ENCODE peak calls at places on chromosome 3, in six cellular contexts. C is stimulated activated CD4-positive, alpha-beta T cell treated with anti-CD3 and anti-CD28 coated beads, Interleukin-1b, Interleukin-23, amount 100 ng/mL, for 24 hours; Y is renal cortical epithelial cell; N is brain microvascular endothelial cell; K is NAMALWA; P is NCI-H1105. U is an unnamed sample.
A peak's percentile ranks its signal among the peaks of the same experiment; 100 is the strongest.

GRCh38 chr3:32177702-32178198 is 60.7 kb upstream of the CMTM8 start:
- DNase-seq in C (peak; percentile 9), Y (peak; percentile 82), N (peak; percentile 95), K (peak; percentile 88), P (no peak), U (no peak)

GRCh38 chr3:43146599-43146998 is 40.7 kb upstream of the POMGNT2 start:
- DNase-seq in C (no peak), Y (no peak), N (no peak), K (no peak), P (no peak), U (no peak)

GRCh38 chr3:20060924-20061323 is 20.7 kb downstream of the KAT2B start:
- DNase-seq in C (no peak), Y (peak; percentile 86), N (no peak), K (no peak), P (no peak), U (no peak)

GRCh38 chr3:186360779-186361178 is 1.3 kb downstream of the DGKG start:
- DNase-seq in C (no peak), Y (no peak), N (no peak), K (no peak), P (peak; percentile 23), U (no peak)

GRCh38 chr3:164962610-164963009 is 115.7 kb downstream of the SI start:
- DNase-seq in C (no peak), Y (no peak), N (no peak), K (no peak), P (no peak), U (no peak)

GRCh38 chr3:124401841-124402240 is 328.4 kb upstream of the UMPS start:
- DNase-seq in C (no peak), Y (peak; percentile 78), N (peak; percentile 25), K (no peak), P (no peak), U (no peak)

GRCh38 chr3:116423365-116423764 is 21.9 kb downstream of the LSAMP start:
- DNase-seq in C (no peak), Y (no peak), N (no peak), K (no peak), P (no peak), U (no peak)

GRCh38 chr3:10196389-10197052 is 31.8 kb downstream of the IRAK2 start:
- DNase-seq in C (no peak), Y (no peak), N (peak; percentile 90), K (no peak), P (no peak), U (no peak)

GRCh38 chr3:109122690-109123089 is 4.8 kb upstream of the MORC1 start:
- DNase-seq in C (no peak), Y (no peak), N (no peak), K (no peak), P (no peak), U (no peak)

GRCh38 chr3:106560451-106560966 is 691.7 kb upstream of the CBLB start:
- DNase-seq in C (no peak), Y (peak; percentile 98), N (peak; percentile 36), K (no peak), P (no peak), U (no peak)

GRCh38 chr3:2921903-2922302 is 188.3 kb downstream of the IL5RA start:
- DNase-seq in C (no peak), Y (peak; percentile 11), N (no peak), K (peak; percentile 55), P (no peak), U (no peak)

GRCh38 chr3:183108002-183108449 is 8.7 kb upstream of the MCCC1 start:
- DNase-seq in C (no peak), Y (no peak), N (no peak), K (peak; percentile 27), P (no peak), U (no peak)

GRCh38 chr3:6315906-6316305 is 545.0 kb upstream of the GRM7 start:
- DNase-seq in C (no peak), Y (no peak), N (no peak), K (no peak), P (no peak), U (no peak)

GRCh38 chr3:195859846-195860411 is 48.2 kb upstream of the MUC4 start:
- DNase-seq in C (no peak), Y (no peak), N (no peak), K (no peak), P (no peak), U (no peak)

GRCh38 chr3:197270558-197271317 is 27.7 kb downstream of the DLG1 start:
- DNase-seq in C (no peak), Y (peak; percentile 67), N (no peak), K (no peak), P (no peak), U (no peak)

GRCh38 chr3:150921207-150921606 is 16.0 kb upstream of the MINDY4B start:
- DNase-seq in C (no peak), Y (no peak), N (no peak), K (no peak), P (no peak), U (no peak)

GRCh38 chr3:31776016-31776415 is 205.0 kb downstream of the OSBPL10 start:
- DNase-seq in C (no peak), Y (no peak), N (no peak), K (no peak), P (no peak), U (no peak)

GRCh38 chr3:190566043-190566933 is 52.4 kb downstream of the IL1RAP start:
- DNase-seq in C (peak; percentile 36), Y (peak; percentile 100), N (peak; percentile 100), K (peak; percentile 6), P (no peak), U (no peak)

GRCh38 chr3:23948761-23949160 is 3.7 kb downstream of the NR1D2 start:
- DNase-seq in C (no peak), Y (peak; percentile 34), N (no peak), K (no peak), P (no peak), U (no peak)

GRCh38 chr3:100120693-100121092 is 6.4 kb upstream of the FILIP1L start:
- DNase-seq in C (no peak), Y (no peak), N (no peak), K (no peak), P (no peak), U (no peak)

GRCh38 chr3:123584284-123584987 is 417 bp downstream of the HACD2 start:
- DNase-seq in C (peak; percentile 20), Y (no peak), N (no peak), K (peak; percentile 27), P (peak; percentile 67), U (peak; percentile 69)

GRCh38 chr3:65953301-65953812 is 85.4 kb downstream of the MAGI1 start:
- DNase-seq in C (no peak), Y (peak; percentile 74), N (peak; percentile 28), K (no peak), P (peak; percentile 26), U (peak; percentile 32)

GRCh38 chr3:111763101-111763500 is 96.0 kb upstream of the PHLDB2 start:
- DNase-seq in C (no peak), Y (peak; percentile 91), N (no peak), K (no peak), P (no peak), U (no peak)

GRCh38 chr3:30305021-30305420 is 301.4 kb upstream of the TGFBR2 start:
- DNase-seq in C (no peak), Y (no peak), N (no peak), K (no peak), P (no peak), U (no peak)

GRCh38 chr3:50600841-50601591 is 10.6 kb downstream of the CISH start:
- DNase-seq in C (peak; percentile 80), Y (peak; percentile 97), N (peak; percentile 89), K (no peak), P (peak; percentile 82), U (peak; percentile 75)

GRCh38 chr3:126269360-126269759 is 87.8 kb downstream of the KLF15 start:
- DNase-seq in C (no peak), Y (no peak), N (no peak), K (no peak), P (no peak), U (no peak)

GRCh38 chr3:43062556-43063040 is 43.3 kb downstream of the POMGNT2 start:
- DNase-seq in C (no peak), Y (no peak), N (peak; percentile 9), K (no peak), P (no peak), U (no peak)

GRCh38 chr3:47057212-47057671 is 77.8 kb downstream of the NBEAL2 start:
- DNase-seq in C (no peak), Y (peak; percentile 33), N (no peak), K (no peak), P (no peak), U (no peak)

GRCh38 chr3:42660131-42660715 is 6.7 kb downstream of the ZBTB47 start:
- DNase-seq in C (no peak), Y (no peak), N (no peak), K (no peak), P (no peak), U (no peak)

GRCh38 chr3:159238646-159239045 is 436.8 kb downstream of the MFSD1 start:
- DNase-seq in C (no peak), Y (no peak), N (no peak), K (no peak), P (no peak), U (no peak)

GRCh38 chr3:64318670-64319271 is 93.5 kb upstream of the PRICKLE2 start:
- DNase-seq in C (no peak), Y (no peak), N (no peak), K (no peak), P (no peak), U (no peak)

GRCh38 chr3:24981309-24981708 is 446.8 kb upstream of the RARB start:
- DNase-seq in C (no peak), Y (no peak), N (no peak), K (no peak), P (no peak), U (no peak)

GRCh38 chr3:172140499-172141391 is 101.4 kb downstream of the FNDC3B start:
- DNase-seq in C (no peak), Y (peak; percentile 99), N (peak; percentile 96), K (no peak), P (no peak), U (no peak)

GRCh38 chr3:13533823-13534435 is 15.0 kb upstream of the FBLN2 start:
- DNase-seq in C (no peak), Y (no peak), N (no peak), K (no peak), P (no peak), U (no peak)

GRCh38 chr3:37491343-37491742 is 317.0 kb upstream of the LRRFIP2 start:
- DNase-seq in C (no peak), Y (no peak), N (no peak), K (no peak), P (no peak), U (no peak)

GRCh38 chr3:24981924-24982323 is 446.1 kb upstream of the RARB start:
- DNase-seq in C (no peak), Y (no peak), N (no peak), K (no peak), P (no peak), U (no peak)

GRCh38 chr3:185175370-185175987 is 22.6 kb upstream of the C3orf70 start:
- DNase-seq in C (no peak), Y (no peak), N (peak; percentile 18), K (peak; percentile 52), P (no peak), U (no peak)

GRCh38 chr3:127671523-127672428 is 976 bp upstream of the ABTB1 start:
- DNase-seq in C (peak; percentile 14), Y (no peak), N (no peak), K (peak; percentile 37), P (peak; percentile 26), U (no peak)

GRCh38 chr3:183160616-183161015 is 1.9 kb downstream of the LAMP3 start:
- DNase-seq in C (no peak), Y (no peak), N (no peak), K (no peak), P (no peak), U (no peak)